ENCODE peak calls at places on chromosome X, in nine cellular contexts. One of them, this sample, is unnamed.

GRCh38 chrX:54641530-54641929 is 111.5 kb downstream of the GNL3L start:
- DNase-seq in stimulated activated naive B cell treated with anti-CD40 and anti-IgM and Interleukin-4, amounts not matched to agents 10 μg/mL and 1 μg/mL and 100 μg/mL, for 72 hours: no peak
- DNase-seq in activated CD8-positive, alpha-beta memory T cell treated with anti-CD3 and anti-CD28 coated beads for 24 hours: no peak
- DNase-seq in retina: no peak
- DNase-seq in HT-29: no peak
- DNase-seq in germinal center: no peak
- DNase-seq in anterior cingulate cortex: no peak
- DNase-seq in activated naive CD8-positive, alpha-beta T cell treated with anti-CD3 and anti-CD28 coated beads, Interleukin-2, amount 50 U/mL, for 24 hours: no peak
- DNase-seq in H54: no peak
- DNase-seq in this sample: no peak

GRCh38 chrX:68684291-68684918 is 36.9 kb downstream of the STARD8 start:
- DNase-seq in HT-29: peak
- DNase-seq in activated CD8-positive, alpha-beta memory T cell treated with anti-CD3 and anti-CD28 coated beads for 24 hours: no peak
- DNase-seq in retina: no peak
- DNase-seq in anterior cingulate cortex: no peak
- DNase-seq in H54: no peak
- DNase-seq in activated naive CD8-positive, alpha-beta T cell treated with anti-CD3 and anti-CD28 coated beads, Interleukin-2, amount 50 U/mL, for 24 hours: peak
- DNase-seq in stimulated activated naive B cell treated with anti-CD40 and anti-IgM and Interleukin-4, amounts not matched to agents 10 μg/mL and 1 μg/mL and 100 μg/mL, for 72 hours: no peak
- DNase-seq in germinal center: no peak
- DNase-seq in this sample: no peak

GRCh38 chrX:23644744-23645143 is 22.5 kb upstream of the PRDX4 start:
- DNase-seq in activated CD8-positive, alpha-beta memory T cell treated with anti-CD3 and anti-CD28 coated beads for 24 hours: no peak
- DNase-seq in germinal center: no peak
- DNase-seq in stimulated activated naive B cell treated with anti-CD40 and anti-IgM and Interleukin-4, amounts not matched to agents 10 μg/mL and 1 μg/mL and 100 μg/mL, for 72 hours: no peak
- DNase-seq in HT-29: no peak
- DNase-seq in retina: no peak
- DNase-seq in activated naive CD8-positive, alpha-beta T cell treated with anti-CD3 and anti-CD28 coated beads, Interleukin-2, amount 50 U/mL, for 24 hours: no peak
- DNase-seq in H54: no peak
- DNase-seq in anterior cingulate cortex: no peak
- DNase-seq in this sample: no peak

GRCh38 chrX:17547658-17548057 is 172.7 kb downstream of the NHS start:
- DNase-seq in H54: peak
- DNase-seq in retina: no peak
- DNase-seq in stimulated activated naive B cell treated with anti-CD40 and anti-IgM and Interleukin-4, amounts not matched to agents 10 μg/mL and 1 μg/mL and 100 μg/mL, for 72 hours: no peak
- DNase-seq in activated naive CD8-positive, alpha-beta T cell treated with anti-CD3 and anti-CD28 coated beads, Interleukin-2, amount 50 U/mL, for 24 hours: no peak
- DNase-seq in anterior cingulate cortex: no peak
- DNase-seq in HT-29: peak
- DNase-seq in germinal center: no peak
- DNase-seq in activated CD8-positive, alpha-beta memory T cell treated with anti-CD3 and anti-CD28 coated beads for 24 hours: peak
- DNase-seq in this sample: peak

GRCh38 chrX:103774070-103774642 is 2.5 kb upstream of the PLP1 start:
- DNase-seq in anterior cingulate cortex: peak
- DNase-seq in activated CD8-positive, alpha-beta memory T cell treated with anti-CD3 and anti-CD28 coated beads for 24 hours: no peak
- DNase-seq in activated naive CD8-positive, alpha-beta T cell treated with anti-CD3 and anti-CD28 coated beads, Interleukin-2, amount 50 U/mL, for 24 hours: no peak
- DNase-seq in H54: peak
- DNase-seq in stimulated activated naive B cell treated with anti-CD40 and anti-IgM and Interleukin-4, amounts not matched to agents 10 μg/mL and 1 μg/mL and 100 μg/mL, for 72 hours: no peak
- DNase-seq in germinal center: no peak
- DNase-seq in retina: peak
- DNase-seq in HT-29: peak
- DNase-seq in this sample: peak

GRCh38 chrX:155768036-155768769 is 112.9 kb upstream of the VAMP7 start:
- DNase-seq in H54: peak
- DNase-seq in germinal center: no peak
- DNase-seq in activated naive CD8-positive, alpha-beta T cell treated with anti-CD3 and anti-CD28 coated beads, Interleukin-2, amount 50 U/mL, for 24 hours: no peak
- DNase-seq in retina: peak
- DNase-seq in HT-29: no peak
- DNase-seq in stimulated activated naive B cell treated with anti-CD40 and anti-IgM and Interleukin-4, amounts not matched to agents 10 μg/mL and 1 μg/mL and 100 μg/mL, for 72 hours: no peak
- DNase-seq in activated CD8-positive, alpha-beta memory T cell treated with anti-CD3 and anti-CD28 coated beads for 24 hours: no peak
- DNase-seq in anterior cingulate cortex: no peak
- DNase-seq in this sample: peak

GRCh38 chrX:39645059-39645895 is 452.5 kb downstream of the BCOR start:
- DNase-seq in HT-29: no peak
- DNase-seq in stimulated activated naive B cell treated with anti-CD40 and anti-IgM and Interleukin-4, amounts not matched to agents 10 μg/mL and 1 μg/mL and 100 μg/mL, for 72 hours: no peak
- DNase-seq in germinal center: no peak
- DNase-seq in activated naive CD8-positive, alpha-beta T cell treated with anti-CD3 and anti-CD28 coated beads, Interleukin-2, amount 50 U/mL, for 24 hours: peak
- DNase-seq in retina: no peak
- DNase-seq in activated CD8-positive, alpha-beta memory T cell treated with anti-CD3 and anti-CD28 coated beads for 24 hours: no peak
- DNase-seq in H54: no peak
- DNase-seq in anterior cingulate cortex: peak
- DNase-seq in this sample: peak

GRCh38 chrX:102840871-102841705 is 96.0 kb upstream of the RAB40AL start:
- DNase-seq in retina: no peak
- DNase-seq in germinal center: no peak
- DNase-seq in anterior cingulate cortex: no peak
- DNase-seq in activated naive CD8-positive, alpha-beta T cell treated with anti-CD3 and anti-CD28 coated beads, Interleukin-2, amount 50 U/mL, for 24 hours: no peak
- DNase-seq in H54: no peak
- DNase-seq in stimulated activated naive B cell treated with anti-CD40 and anti-IgM and Interleukin-4, amounts not matched to agents 10 μg/mL and 1 μg/mL and 100 μg/mL, for 72 hours: no peak
- DNase-seq in activated CD8-positive, alpha-beta memory T cell treated with anti-CD3 and anti-CD28 coated beads for 24 hours: no peak
- DNase-seq in HT-29: no peak
- DNase-seq in this sample: no peak

GRCh38 chrX:39859991-39860861 is 237.5 kb downstream of the BCOR start:
- DNase-seq in activated naive CD8-positive, alpha-beta T cell treated with anti-CD3 and anti-CD28 coated beads, Interleukin-2, amount 50 U/mL, for 24 hours: peak
- DNase-seq in HT-29: peak
- DNase-seq in H54: no peak
- DNase-seq in activated CD8-positive, alpha-beta memory T cell treated with anti-CD3 and anti-CD28 coated beads for 24 hours: peak
- DNase-seq in stimulated activated naive B cell treated with anti-CD40 and anti-IgM and Interleukin-4, amounts not matched to agents 10 μg/mL and 1 μg/mL and 100 μg/mL, for 72 hours: peak
- DNase-seq in germinal center: peak
- DNase-seq in retina: no peak
- DNase-seq in anterior cingulate cortex: no peak
- DNase-seq in this sample: no peak

GRCh38 chrX:119121341-119121740 is 6.3 kb downstream of the KIAA1210 start:
- DNase-seq in activated naive CD8-positive, alpha-beta T cell treated with anti-CD3 and anti-CD28 coated beads, Interleukin-2, amount 50 U/mL, for 24 hours: no peak
- DNase-seq in HT-29: no peak
- DNase-seq in germinal center: no peak
- DNase-seq in H54: no peak
- DNase-seq in retina: no peak
- DNase-seq in anterior cingulate cortex: no peak
- DNase-seq in stimulated activated naive B cell treated with anti-CD40 and anti-IgM and Interleukin-4, amounts not matched to agents 10 μg/mL and 1 μg/mL and 100 μg/mL, for 72 hours: no peak
- DNase-seq in activated CD8-positive, alpha-beta memory T cell treated with anti-CD3 and anti-CD28 coated beads for 24 hours: no peak
- DNase-seq in this sample: peak

GRCh38 chrX:3145716-3146115 is 104.4 kb downstream of the ARSF start:
- DNase-seq in anterior cingulate cortex: no peak
- DNase-seq in H54: no peak
- DNase-seq in activated CD8-positive, alpha-beta memory T cell treated with anti-CD3 and anti-CD28 coated beads for 24 hours: no peak
- DNase-seq in activated naive CD8-positive, alpha-beta T cell treated with anti-CD3 and anti-CD28 coated beads, Interleukin-2, amount 50 U/mL, for 24 hours: no peak
- DNase-seq in retina: no peak
- DNase-seq in stimulated activated naive B cell treated with anti-CD40 and anti-IgM and Interleukin-4, amounts not matched to agents 10 μg/mL and 1 μg/mL and 100 μg/mL, for 72 hours: no peak
- DNase-seq in germinal center: no peak
- DNase-seq in HT-29: no peak
- DNase-seq in this sample: no peak

GRCh38 chrX:129686422-129686948 is 31.7 kb upstream of the APLN start:
- DNase-seq in retina: peak
- DNase-seq in H54: no peak
- DNase-seq in HT-29: no peak
- DNase-seq in activated naive CD8-positive, alpha-beta T cell treated with anti-CD3 and anti-CD28 coated beads, Interleukin-2, amount 50 U/mL, for 24 hours: no peak
- DNase-seq in stimulated activated naive B cell treated with anti-CD40 and anti-IgM and Interleukin-4, amounts not matched to agents 10 μg/mL and 1 μg/mL and 100 μg/mL, for 72 hours: no peak
- DNase-seq in activated CD8-positive, alpha-beta memory T cell treated with anti-CD3 and anti-CD28 coated beads for 24 hours: no peak
- DNase-seq in anterior cingulate cortex: peak
- DNase-seq in germinal center: no peak
- DNase-seq in this sample: peak

GRCh38 chrX:22095306-22095705 is 63.2 kb downstream of the PHEX start:
- DNase-seq in germinal center: no peak
- DNase-seq in anterior cingulate cortex: no peak
- DNase-seq in activated naive CD8-positive, alpha-beta T cell treated with anti-CD3 and anti-CD28 coated beads, Interleukin-2, amount 50 U/mL, for 24 hours: no peak
- DNase-seq in stimulated activated naive B cell treated with anti-CD40 and anti-IgM and Interleukin-4, amounts not matched to agents 10 μg/mL and 1 μg/mL and 100 μg/mL, for 72 hours: no peak
- DNase-seq in H54: no peak
- DNase-seq in retina: no peak
- DNase-seq in HT-29: no peak
- DNase-seq in activated CD8-positive, alpha-beta memory T cell treated with anti-CD3 and anti-CD28 coated beads for 24 hours: no peak
- DNase-seq in this sample: peak

GRCh38 chrX:41084044-41084359 is 1.2 kb upstream of the USP9X start:
- DNase-seq in stimulated activated naive B cell treated with anti-CD40 and anti-IgM and Interleukin-4, amounts not matched to agents 10 μg/mL and 1 μg/mL and 100 μg/mL, for 72 hours: no peak
- DNase-seq in HT-29: no peak
- DNase-seq in activated naive CD8-positive, alpha-beta T cell treated with anti-CD3 and anti-CD28 coated beads, Interleukin-2, amount 50 U/mL, for 24 hours: no peak
- DNase-seq in H54: no peak
- DNase-seq in activated CD8-positive, alpha-beta memory T cell treated with anti-CD3 and anti-CD28 coated beads for 24 hours: no peak
- DNase-seq in retina: no peak
- DNase-seq in germinal center: no peak
- DNase-seq in anterior cingulate cortex: no peak
- DNase-seq in this sample: no peak

GRCh38 chrX:14832591-14832990 is 40.3 kb downstream of the FANCB start:
- DNase-seq in retina: no peak
- DNase-seq in activated naive CD8-positive, alpha-beta T cell treated with anti-CD3 and anti-CD28 coated beads, Interleukin-2, amount 50 U/mL, for 24 hours: no peak
- DNase-seq in germinal center: no peak
- DNase-seq in H54: no peak
- DNase-seq in activated CD8-positive, alpha-beta memory T cell treated with anti-CD3 and anti-CD28 coated beads for 24 hours: no peak
- DNase-seq in stimulated activated naive B cell treated with anti-CD40 and anti-IgM and Interleukin-4, amounts not matched to agents 10 μg/mL and 1 μg/mL and 100 μg/mL, for 72 hours: no peak
- DNase-seq in HT-29: no peak
- DNase-seq in anterior cingulate cortex: no peak
- DNase-seq in this sample: no peak

GRCh38 chrX:53715336-53715924 is 28.9 kb upstream of the HUWE1 start:
- DNase-seq in HT-29: no peak
- DNase-seq in activated naive CD8-positive, alpha-beta T cell treated with anti-CD3 and anti-CD28 coated beads, Interleukin-2, amount 50 U/mL, for 24 hours: no peak
- DNase-seq in germinal center: no peak
- DNase-seq in stimulated activated naive B cell treated with anti-CD40 and anti-IgM and Interleukin-4, amounts not matched to agents 10 μg/mL and 1 μg/mL and 100 μg/mL, for 72 hours: no peak
- DNase-seq in anterior cingulate cortex: no peak
- DNase-seq in retina: no peak
- DNase-seq in H54: no peak
- DNase-seq in activated CD8-positive, alpha-beta memory T cell treated with anti-CD3 and anti-CD28 coated beads for 24 hours: no peak
- DNase-seq in this sample: no peak

GRCh38 chrX:96776966-96777365 is 92.3 kb downstream of the DIAPH2 start:
- DNase-seq in germinal center: no peak
- DNase-seq in stimulated activated naive B cell treated with anti-CD40 and anti-IgM and Interleukin-4, amounts not matched to agents 10 μg/mL and 1 μg/mL and 100 μg/mL, for 72 hours: no peak
- DNase-seq in H54: no peak
- DNase-seq in anterior cingulate cortex: no peak
- DNase-seq in activated CD8-positive, alpha-beta memory T cell treated with anti-CD3 and anti-CD28 coated beads for 24 hours: no peak
- DNase-seq in activated naive CD8-positive, alpha-beta T cell treated with anti-CD3 and anti-CD28 coated beads, Interleukin-2, amount 50 U/mL, for 24 hours: no peak
- DNase-seq in HT-29: no peak
- DNase-seq in retina: no peak
- DNase-seq in this sample: peak

GRCh38 chrX:76279007-76279406 is 106.1 kb downstream of the PBDC1 start:
- DNase-seq in activated naive CD8-positive, alpha-beta T cell treated with anti-CD3 and anti-CD28 coated beads, Interleukin-2, amount 50 U/mL, for 24 hours: peak
- DNase-seq in retina: peak
- DNase-seq in HT-29: peak
- DNase-seq in germinal center: peak
- DNase-seq in H54: no peak
- DNase-seq in anterior cingulate cortex: peak
- DNase-seq in stimulated activated naive B cell treated with anti-CD40 and anti-IgM and Interleukin-4, amounts not matched to agents 10 μg/mL and 1 μg/mL and 100 μg/mL, for 72 hours: peak
- DNase-seq in activated CD8-positive, alpha-beta memory T cell treated with anti-CD3 and anti-CD28 coated beads for 24 hours: peak
- DNase-seq in this sample: peak

GRCh38 chrX:105701310-105702052 is 120.9 kb upstream of the NRK start:
- DNase-seq in H54: no peak
- DNase-seq in germinal center: no peak
- DNase-seq in activated CD8-positive, alpha-beta memory T cell treated with anti-CD3 and anti-CD28 coated beads for 24 hours: no peak
- DNase-seq in retina: no peak
- DNase-seq in stimulated activated naive B cell treated with anti-CD40 and anti-IgM and Interleukin-4, amounts not matched to agents 10 μg/mL and 1 μg/mL and 100 μg/mL, for 72 hours: no peak
- DNase-seq in activated naive CD8-positive, alpha-beta T cell treated with anti-CD3 and anti-CD28 coated beads, Interleukin-2, amount 50 U/mL, for 24 hours: no peak
- DNase-seq in anterior cingulate cortex: no peak
- DNase-seq in HT-29: no peak
- DNase-seq in this sample: no peak

GRCh38 chrX:71661919-71662318 is 5.4 kb upstream of the LOC101059915 start:
- DNase-seq in germinal center: no peak
- DNase-seq in H54: no peak
- DNase-seq in anterior cingulate cortex: no peak
- DNase-seq in activated CD8-positive, alpha-beta memory T cell treated with anti-CD3 and anti-CD28 coated beads for 24 hours: peak
- DNase-seq in activated naive CD8-positive, alpha-beta T cell treated with anti-CD3 and anti-CD28 coated beads, Interleukin-2, amount 50 U/mL, for 24 hours: no peak
- DNase-seq in HT-29: no peak
- DNase-seq in stimulated activated naive B cell treated with anti-CD40 and anti-IgM and Interleukin-4, amounts not matched to agents 10 μg/mL and 1 μg/mL and 100 μg/mL, for 72 hours: no peak
- DNase-seq in retina: no peak
- DNase-seq in this sample: no peak

GRCh38 chrX:7090506-7091095 is 56.9 kb upstream of the STS start:
- DNase-seq in HT-29: no peak
- DNase-seq in retina: no peak
- DNase-seq in stimulated activated naive B cell treated with anti-CD40 and anti-IgM and Interleukin-4, amounts not matched to agents 10 μg/mL and 1 μg/mL and 100 μg/mL, for 72 hours: no peak
- DNase-seq in anterior cingulate cortex: no peak
- DNase-seq in H54: no peak
- DNase-seq in germinal center: no peak
- DNase-seq in activated naive CD8-positive, alpha-beta T cell treated with anti-CD3 and anti-CD28 coated beads, Interleukin-2, amount 50 U/mL, for 24 hours: no peak
- DNase-seq in activated CD8-positive, alpha-beta memory T cell treated with anti-CD3 and anti-CD28 coated beads for 24 hours: peak
- DNase-seq in this sample: no peak

GRCh38 chrX:48025561-48025960 is 18.8 kb downstream of the SPACA5 start:
- DNase-seq in stimulated activated naive B cell treated with anti-CD40 and anti-IgM and Interleukin-4, amounts not matched to agents 10 μg/mL and 1 μg/mL and 100 μg/mL, for 72 hours: peak
- DNase-seq in germinal center: peak
- DNase-seq in anterior cingulate cortex: no peak
- DNase-seq in H54: no peak
- DNase-seq in activated naive CD8-positive, alpha-beta T cell treated with anti-CD3 and anti-CD28 coated beads, Interleukin-2, amount 50 U/mL, for 24 hours: peak
- DNase-seq in retina: peak
- DNase-seq in HT-29: peak
- DNase-seq in activated CD8-positive, alpha-beta memory T cell treated with anti-CD3 and anti-CD28 coated beads for 24 hours: peak
- DNase-seq in this sample: peak

GRCh38 chrX:38660395-38661179 is 99.2 kb downstream of the TSPAN7 start:
- DNase-seq in activated naive CD8-positive, alpha-beta T cell treated with anti-CD3 and anti-CD28 coated beads, Interleukin-2, amount 50 U/mL, for 24 hours: no peak
- DNase-seq in germinal center: no peak
- DNase-seq in H54: no peak
- DNase-seq in anterior cingulate cortex: no peak
- DNase-seq in retina: no peak
- DNase-seq in activated CD8-positive, alpha-beta memory T cell treated with anti-CD3 and anti-CD28 coated beads for 24 hours: no peak
- DNase-seq in HT-29: no peak
- DNase-seq in stimulated activated naive B cell treated with anti-CD40 and anti-IgM and Interleukin-4, amounts not matched to agents 10 μg/mL and 1 μg/mL and 100 μg/mL, for 72 hours: no peak
- DNase-seq in this sample: no peak

GRCh38 chrX:134246282-134246681 is 9.3 kb downstream of the CCDC160 start:
- DNase-seq in stimulated activated naive B cell treated with anti-CD40 and anti-IgM and Interleukin-4, amounts not matched to agents 10 μg/mL and 1 μg/mL and 100 μg/mL, for 72 hours: no peak
- DNase-seq in H54: no peak
- DNase-seq in germinal center: peak
- DNase-seq in activated CD8-positive, alpha-beta memory T cell treated with anti-CD3 and anti-CD28 coated beads for 24 hours: no peak
- DNase-seq in activated naive CD8-positive, alpha-beta T cell treated with anti-CD3 and anti-CD28 coated beads, Interleukin-2, amount 50 U/mL, for 24 hours: no peak
- DNase-seq in HT-29: no peak
- DNase-seq in anterior cingulate cortex: no peak
- DNase-seq in retina: no peak
- DNase-seq in this sample: no peak

GRCh38 chrX:39261446-39262147 is 460.3 kb downstream of the MID1IP1 start:
- DNase-seq in germinal center: no peak
- DNase-seq in activated naive CD8-positive, alpha-beta T cell treated with anti-CD3 and anti-CD28 coated beads, Interleukin-2, amount 50 U/mL, for 24 hours: no peak
- DNase-seq in activated CD8-positive, alpha-beta memory T cell treated with anti-CD3 and anti-CD28 coated beads for 24 hours: no peak
- DNase-seq in retina: peak
- DNase-seq in H54: no peak
- DNase-seq in stimulated activated naive B cell treated with anti-CD40 and anti-IgM and Interleukin-4, amounts not matched to agents 10 μg/mL and 1 μg/mL and 100 μg/mL, for 72 hours: no peak
- DNase-seq in anterior cingulate cortex: no peak
- DNase-seq in HT-29: peak
- DNase-seq in this sample: peak

This sample was measured in AG20443.